ENCODE peak calls at places on chromosomes 11 and 22, in five cellular contexts. G is dorsolateral prefrontal cortex, H is neural crest cell, W is AG10803, P is uterus. I is an unnamed sample.

GRCh38 chr11:44005076-44005800 is 42.5 kb upstream of the ACCSL start:
- DNase-seq in G (no peak), H (peak; percentile 29), W (no peak), P (peak; percentile 22), I (no peak)

GRCh38 chr22:50714150-50714549 is 23.9 kb upstream of the ACR start:
- DNase-seq in G (no peak), H (no peak), W (no peak), P (no peak), I (no peak)

GRCh38 chr11:70140859-70141489 is 62.1 kb upstream of the FADD start:
- DNase-seq in G (no peak), H (no peak), W (no peak), P (no peak), I (no peak)

GRCh38 chr22:25775501-25775900 is 33.5 kb downstream of the MYO18B start:
- DNase-seq in G (no peak), H (peak; percentile 45), W (peak; percentile 6), P (no peak), I (no peak)

GRCh38 chr11:77109236-77110019 is 6.8 kb downstream of the OMP start:
- DNase-seq in G (no peak), H (no peak), W (peak; percentile 54), P (no peak), I (no peak)

GRCh38 chr11:47464479-47464878 is 15.5 kb upstream of the RAPSN start:
- DNase-seq in G (no peak), H (no peak), W (peak; percentile 20), P (no peak), I (no peak)

GRCh38 chr11:63871962-63872832 is 33.3 kb downstream of the MARK2 start:
- DNase-seq in G (peak; percentile 31), H (peak; percentile 18), W (peak; percentile 97), P (peak; percentile 78), I (no peak)

GRCh38 chr11:94638278-94638901 is 71.2 kb downstream of the PIWIL4 start:
- DNase-seq in G (no peak), H (no peak), W (peak; percentile 61), P (no peak), I (no peak)

GRCh38 chr11:73998846-73999575 is 9.9 kb downstream of the UCP3 start:
- DNase-seq in G (no peak), H (no peak), W (no peak), P (no peak), I (no peak)

GRCh38 chr11:77236901-77237300 is 64.6 kb downstream of the GDPD4 start:
- DNase-seq in G (no peak), H (no peak), W (no peak), P (no peak), I (no peak)

GRCh38 chr11:116162541-116163230 is 610.1 kb downstream of the BUD13 start:
- DNase-seq in G (no peak), H (peak; percentile 53), W (no peak), P (no peak), I (no peak)

GRCh38 chr11:12118940-12119339 is 8.6 kb downstream of the MICAL2 start:
- DNase-seq in G (no peak), H (no peak), W (no peak), P (no peak), I (no peak)

GRCh38 chr11:28529540-28530410 is 421.6 kb downstream of the METTL15 start:
- DNase-seq in G (no peak), H (no peak), W (peak; percentile 70), P (no peak), I (no peak)

GRCh38 chr11:12435264-12435663 is 57.9 kb downstream of the PARVA start:
- DNase-seq in G (no peak), H (no peak), W (peak; percentile 31), P (no peak), I (no peak)

GRCh38 chr22:19882446-19883381 is 28.0 kb upstream of the GNB1L start:
- DNase-seq in G (no peak), H (no peak), W (no peak), P (peak; percentile 13), I (peak; percentile 16)

GRCh38 chr11:104891135-104891534 is 7.1 kb downstream of the CASP12 start:
- DNase-seq in G (no peak), H (no peak), W (peak; percentile 68), P (no peak), I (no peak)

GRCh38 chr22:17912942-17913704 is 111.2 kb downstream of the MICAL3 start:
- DNase-seq in G (no peak), H (no peak), W (no peak), P (no peak), I (no peak)

GRCh38 chr11:8283510-8284272 is 20.0 kb upstream of the LMO1 start:
- DNase-seq in G (no peak), H (peak; percentile 43), W (no peak), P (no peak), I (no peak)

GRCh38 chr22:49638788-49639187 is 188.9 kb downstream of the BRD1 start:
- DNase-seq in G (peak; percentile 53), H (no peak), W (no peak), P (no peak), I (no peak)

GRCh38 chr11:39724404-39724803 is 1735.0 kb downstream of the LRRC4C start:
- DNase-seq in G (no peak), H (no peak), W (no peak), P (no peak), I (no peak)

GRCh38 chr11:73980001-73980960 is 2.4 kb downstream of the UCP2 start:
- DNase-seq in G (no peak), H (no peak), W (peak; percentile 20), P (no peak), I (no peak)

GRCh38 chr11:131099013-131099412 is 182.7 kb upstream of the SNX19 start:
- DNase-seq in G (no peak), H (no peak), W (peak; percentile 72), P (no peak), I (no peak)

GRCh38 chr11:75714211-75714610 is 3.4 kb upstream of the MOGAT2 start:
- DNase-seq in G (no peak), H (no peak), W (no peak), P (no peak), I (no peak)

GRCh38 chr11:111540114-111540920 is at the start of gene LAYN:
- DNase-seq in G (peak; percentile 53), H (peak; percentile 47), W (peak; percentile 72), P (peak; percentile 69), I (no peak)

GRCh38 chr22:44622685-44623084 is 79.3 kb upstream of the PRR5 start:
- DNase-seq in G (no peak), H (no peak), W (no peak), P (no peak), I (no peak)

GRCh38 chr22:44625421-44625760 is 76.6 kb upstream of the PRR5 start:
- DNase-seq in G (no peak), H (no peak), W (no peak), P (no peak), I (no peak)

GRCh38 chr22:44622147-44622427 is 79.9 kb upstream of the PRR5 start:
- DNase-seq in G (no peak), H (no peak), W (no peak), P (no peak), I (no peak)

GRCh38 chr22:44624689-44625420 is 77.1 kb upstream of the PRR5 start:
- DNase-seq in G (no peak), H (no peak), W (no peak), P (no peak), I (no peak)

GRCh38 chr22:44623771-44624510 is 78.1 kb upstream of the PRR5 start:
- DNase-seq in G (no peak), H (peak; percentile 38), W (peak; percentile 18), P (no peak), I (no peak)
- TF ChIP-seq CTCF in G (peak; percentile 33), H (peak; percentile 64), W (peak; percentile 46), P (no peak), I (no peak)

GRCh38 chr11:97269527-97269926 is 879.7 kb downstream of the JRKL start:
- DNase-seq in G (no peak), H (no peak), W (no peak), P (no peak), I (no peak)
- TF ChIP-seq CTCF in G (no peak), H (peak; percentile 63), W (no peak), P (no peak), I (no peak)

GRCh38 chr11:62464655-62465054 is 45.8 kb downstream of the SCGB1A1 start:
- DNase-seq in G (no peak), H (no peak), W (no peak), P (no peak), I (no peak)
- TF ChIP-seq CTCF in G (no peak), H (no peak), W (no peak), P (no peak), I (no peak)

GRCh38 chr11:134592391-134592990 is 180.4 kb upstream of the B3GAT1 start:
- DNase-seq in G (no peak), H (peak; percentile 71), W (no peak), P (no peak), I (no peak)
- TF ChIP-seq CTCF in G (no peak), H (peak; percentile 74), W (no peak), P (no peak), I (no peak)

I was measured in omental fat pad.